ENCODE peak calls at places on chromosome 10, in eight cellular contexts. A is amniotic stem cell, T is endothelial cell, E is transverse colon, J is NCI-H2081, G is MV-4-11, Q is Calu3, Z is H54. C is an unnamed sample.

GRCh38 chr10:44627591-44628354 is 242.9 kb upstream of the CXCL12 start:
- DNase-seq in A (peak), Z (no peak), E (no peak), T (no peak), G (no peak), Q (no peak), J (no peak), C (no peak)

GRCh38 chr10:30731963-30732362 is 102.4 kb upstream of the LYZL2 start:
- DNase-seq in A (no peak), Z (no peak), E (no peak), T (no peak), G (no peak), Q (no peak), J (no peak), C (no peak)

GRCh38 chr10:35005868-35006267 is 84.3 kb downstream of the CUL2 start:
- DNase-seq in T (no peak), E (no peak), A (no peak), G (peak), Q (no peak), J (no peak), Z (no peak), C (peak)

GRCh38 chr10:100146875-100147665 is 38.8 kb downstream of the ERLIN1 start:
- DNase-seq in Q (no peak), T (no peak), J (no peak), E (no peak), Z (no peak), A (no peak), G (peak), C (no peak)

GRCh38 chr10:110802090-110802489 is 69.6 kb upstream of the PDCD4 start:
- DNase-seq in A (no peak), Z (no peak), E (no peak), Q (no peak), G (no peak), T (no peak), J (no peak), C (no peak)

GRCh38 chr10:88952647-88953111 is at the start of gene ACTA2:
- DNase-seq in G (no peak), Q (no peak), E (peak), T (no peak), A (peak), Z (no peak), J (no peak), C (no peak)

GRCh38 chr10:47370878-47371277 is 13.2 kb downstream of the ZNF488 start:
- DNase-seq in A (no peak), Q (no peak), T (peak), J (no peak), E (no peak), G (no peak), Z (no peak), C (no peak)

GRCh38 chr10:60427148-60427547 is 37.5 kb upstream of the ANK3 start:
- DNase-seq in Z (no peak), Q (no peak), T (no peak), G (no peak), E (no peak), J (no peak), A (no peak), C (no peak)

GRCh38 chr10:91652364-91652763 is 19.5 kb upstream of the PPP1R3C start:
- DNase-seq in Z (no peak), E (no peak), A (peak), T (no peak), Q (peak), J (no peak), G (no peak), C (peak)

GRCh38 chr10:13392701-13393100 is 44.6 kb upstream of the SEPHS1 start:
- DNase-seq in T (no peak), A (no peak), J (no peak), Q (no peak), Z (no peak), G (no peak), E (no peak), C (no peak)

GRCh38 chr10:60872451-60872850 is 71.5 kb downstream of the RHOBTB1 start:
- DNase-seq in Q (no peak), Z (no peak), A (no peak), E (no peak), G (no peak), J (no peak), T (no peak), C (no peak)

GRCh38 chr10:71312840-71313789 is 5.9 kb upstream of the SLC29A3 start:
- DNase-seq in T (no peak), A (no peak), Z (no peak), E (peak), J (no peak), G (no peak), Q (no peak), C (no peak)

GRCh38 chr10:89466599-89467035 is 52.2 kb downstream of the IFIT5 start:
- DNase-seq in Z (peak), Q (peak), A (no peak), T (no peak), E (no peak), G (peak), J (no peak), C (peak)

GRCh38 chr10:76583711-76584161 is 1053.9 kb downstream of the KCNMA1 start:
- DNase-seq in Z (peak), T (no peak), E (no peak), J (no peak), Q (no peak), G (no peak), A (peak), C (no peak)